ENCODE peak calls at places on chromosomes 4 and X, in eight cellular contexts. R, K, G, X, E, J, N and Z are unnamed samples.

GRCh38 chr4:156322592-156322991 is 368.9 kb upstream of the CTSO start:
- DNase-seq in R (peak; percentile 93), K (no peak), X (no peak), E (no peak), J (no peak), G (no peak), N (peak; percentile 87), Z (no peak)

GRCh38 chr4:185597532-185598188 is 62.4 kb upstream of the PDLIM3 start:
- DNase-seq in E (peak; percentile 88), N (peak; percentile 80), X (peak; percentile 85), R (peak; percentile 56), K (peak; percentile 84), J (peak; percentile 84), G (peak; percentile 71), Z (peak; percentile 70)

GRCh38 chr4:118711047-118711446 is 25.9 kb downstream of the METTL14 start:
- DNase-seq in G (no peak), J (no peak), N (no peak), E (no peak), X (no peak), R (no peak), K (no peak), Z (no peak)

GRCh38 chr4:99507762-99508161 is 3.1 kb upstream of the C4orf17 start:
- DNase-seq in R (no peak), G (no peak), K (no peak), E (no peak), X (no peak), J (no peak), N (peak; percentile 70), Z (no peak)

GRCh38 chrX:3576886-3577516 is 136.4 kb downstream of the PRKX start:
- DNase-seq in G (no peak), R (no peak), K (no peak), J (no peak), X (no peak), E (no peak), N (no peak), Z (no peak)

GRCh38 chrX:11740794-11741193 is 17.2 kb upstream of the MSL3 start:
- DNase-seq in N (no peak), J (no peak), R (no peak), E (no peak), X (no peak), K (no peak), G (no peak), Z (no peak)

GRCh38 chrX:40095588-40096394 is 2.0 kb downstream of the BCOR start:
- DNase-seq in G (peak; percentile 25), X (no peak), N (no peak), J (peak; percentile 44), K (peak; percentile 34), R (no peak), E (no peak), Z (peak; percentile 36)

GRCh38 chrX:55908685-55909212 is 191.2 kb downstream of the RRAGB start:
- DNase-seq in K (peak; percentile 19), G (no peak), X (no peak), N (peak; percentile 25), E (no peak), R (no peak), J (no peak), Z (no peak)

GRCh38 chrX:118577041-118577440 is 81.4 kb downstream of the DOCK11 start:
- DNase-seq in E (no peak), R (no peak), G (no peak), K (no peak), X (no peak), N (no peak), J (peak; percentile 39), Z (peak; percentile 66)

GRCh38 chr4:71004281-71004851 is 10.9 kb downstream of the DCK start:
- DNase-seq in K (no peak), J (no peak), G (no peak), X (no peak), N (no peak), R (no peak), E (no peak), Z (no peak)

GRCh38 chr4:17284323-17285175 is 227.3 kb downstream of the QDPR start:
- DNase-seq in J (no peak), X (no peak), K (peak; percentile 50), E (no peak), G (no peak), R (no peak), N (no peak), Z (no peak)

GRCh38 chrX:40418413-40419195 is 162.2 kb upstream of the ATP6AP2 start:
- DNase-seq in K (no peak), G (no peak), E (no peak), N (peak; percentile 64), X (no peak), R (peak; percentile 19), J (no peak), Z (no peak)

GRCh38 chrX:149073464-149073863 is 431.6 kb downstream of the IDS start:
- DNase-seq in R (no peak), E (no peak), X (no peak), J (no peak), K (no peak), N (peak; percentile 80), G (no peak), Z (no peak)

GRCh38 chr4:111128327-111128726 is 505.4 kb upstream of the PITX2 start:
- DNase-seq in N (no peak), E (no peak), K (peak; percentile 3), G (no peak), X (no peak), J (no peak), R (no peak), Z (no peak)

DNA sequence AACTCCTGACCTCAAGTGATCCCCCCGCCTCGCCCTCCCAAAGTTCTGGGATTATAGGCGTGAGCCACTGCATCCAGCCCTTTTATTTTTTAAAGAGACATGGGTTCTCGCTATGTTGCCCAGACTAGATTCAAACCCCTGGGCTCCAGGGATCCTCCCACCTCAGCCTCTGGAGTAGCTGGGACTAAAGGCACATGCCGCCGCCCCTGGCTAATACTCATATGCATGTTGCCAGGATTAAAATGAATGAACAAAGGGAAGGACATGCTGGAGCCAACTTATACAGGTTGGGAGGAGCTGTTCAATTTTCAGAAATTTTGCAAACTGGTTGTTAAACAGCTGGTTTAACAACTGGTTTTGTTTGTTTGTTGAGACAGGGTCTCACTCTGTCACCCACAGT is 1.4 kb upstream of the FTSJ1 start:
- DNase-seq in E (no peak), J (no peak), R (no peak), X (no peak), K (no peak), N (no peak), G (no peak), Z (no peak)
- H3K4me3 ChIP-seq in E (no peak overlapping the region), J (no peak overlapping the region), R (peak overlapping the region; percentile 91), X (no peak overlapping the region), K (no peak overlapping the region), N (no peak overlapping the region), G (no peak overlapping the region), Z (no peak overlapping the region)

GRCh38 chr4:147754037-147754445 is 22.2 kb downstream of the ARHGAP10 start:
- DNase-seq in X (no peak), K (peak; percentile 61), G (no peak), R (peak; percentile 95), E (no peak), N (peak; percentile 70), J (no peak), Z (no peak)

GRCh38 chr4:147760176-147760575 is 28.3 kb downstream of the ARHGAP10 start:
- DNase-seq in G (no peak), X (no peak), N (peak; percentile 43), E (no peak), K (no peak), J (peak; percentile 7), R (no peak), Z (no peak)

GRCh38 chr4:147756417-147756816 is 24.5 kb downstream of the ARHGAP10 start:
- DNase-seq in J (no peak), K (no peak), G (no peak), N (peak; percentile 35), R (no peak), X (no peak), E (no peak), Z (no peak)

GRCh38 chr4:147753047-147753446 is 21.2 kb downstream of the ARHGAP10 start:
- DNase-seq in R (peak; percentile 48), G (no peak), X (no peak), J (no peak), K (no peak), N (no peak), E (no peak), Z (no peak)

DNA sequence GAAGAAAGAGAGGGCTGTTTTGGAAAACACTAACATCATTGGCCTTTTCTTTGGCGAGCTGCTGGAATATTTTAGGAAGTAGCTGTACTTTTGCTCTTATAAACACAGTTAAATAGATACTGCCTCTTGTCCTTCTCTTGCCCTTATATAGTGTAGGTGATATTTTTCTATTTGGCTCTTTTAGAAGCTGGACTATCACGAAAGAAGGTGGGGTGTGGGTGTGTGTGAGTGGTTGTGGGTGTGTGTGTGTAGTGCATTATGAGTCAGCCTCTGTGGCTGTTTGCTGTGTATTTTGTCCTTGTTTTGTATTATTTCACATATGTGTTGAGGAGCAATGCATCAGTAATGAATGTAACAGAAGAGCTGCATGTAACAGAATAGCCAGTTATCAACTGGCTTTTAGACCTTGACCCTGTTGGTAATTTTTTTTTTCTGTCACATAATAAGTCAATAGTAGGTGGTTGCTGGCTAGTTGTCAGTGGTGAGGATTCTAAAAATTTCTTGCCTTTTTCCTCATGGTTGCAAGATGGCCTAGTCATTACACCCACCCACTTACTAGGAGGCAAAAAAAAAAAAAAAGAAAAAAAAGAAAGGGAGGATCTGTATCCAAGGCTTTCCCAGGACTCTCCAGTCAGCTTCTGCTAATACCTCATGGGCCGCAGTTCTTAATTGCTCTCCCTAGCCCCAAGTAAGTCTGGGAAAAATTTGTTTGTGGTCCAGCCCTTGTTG is 23.8 kb downstream of the ARHGAP10 start:
- DNase-seq in E (no peak), X (no peak), R (peak; percentile 89), N (peak; percentile 32), J (peak; percentile 13), K (no peak), G (peak; percentile 40), Z (no peak)
- H3K4me3 ChIP-seq in E (peak overlapping the region; percentile 14), X (no peak overlapping the region), R (no peak overlapping the region), N (no peak overlapping the region), J (no peak overlapping the region), K (no peak overlapping the region), G (peak overlapping the region; percentile 15), Z (no peak overlapping the region)

GRCh38 chr4:125368161-125368560 is 53.4 kb downstream of the FAT4 start:
- DNase-seq in K (peak; percentile 84), G (no peak), E (no peak), N (peak; percentile 9), J (no peak), X (no peak), R (peak; percentile 45), Z (no peak)
- H3K4me3 ChIP-seq in K (no peak overlapping the region), G (peak overlapping the region; percentile 19), E (no peak overlapping the region), N (no peak overlapping the region), J (no peak overlapping the region), X (peak overlapping the region; percentile 57), R (peak overlapping the region; percentile 58), Z (peak overlapping the region; percentile 50)

GRCh38 chrX:6226646-6227444 is 1.8 kb downstream of the NLGN4X start:
- DNase-seq in E (no peak), J (no peak), K (no peak), N (no peak), X (no peak), R (no peak), G (peak; percentile 21), Z (no peak)

GRCh38 chrX:6225307-6226052 is 3.2 kb downstream of the NLGN4X start:
- DNase-seq in N (no peak), X (no peak), J (no peak), E (no peak), G (no peak), K (no peak), R (no peak), Z (no peak)

GRCh38 chrX:6227445-6227820 is 1.2 kb downstream of the NLGN4X start:
- DNase-seq in K (no peak), J (no peak), E (no peak), X (no peak), G (peak; percentile 13), N (no peak), R (no peak), Z (no peak)

GRCh38 chrX:6228720-6229119 is at the start of gene NLGN4X:
- DNase-seq in N (no peak), E (no peak), J (no peak), X (no peak), K (no peak), G (no peak), R (peak; percentile 19), Z (no peak)

GRCh38 chrX:6226053-6226645 is 2.5 kb downstream of the NLGN4X start:
- DNase-seq in R (no peak), N (peak; percentile 4), E (no peak), K (no peak), J (no peak), X (no peak), G (peak; percentile 28), Z (no peak)
- H3K4me3 ChIP-seq in R (peak overlapping the region; percentile 52), N (peak overlapping the region; percentile 38), E (peak overlapping the region; percentile 33), K (no peak overlapping the region), J (no peak overlapping the region), X (peak overlapping the region; percentile 46), G (peak overlapping the region; percentile 40), Z (peak overlapping the region; percentile 9)